ENCODE peak calls at places on chromosomes 5 and 9, in seven cellular contexts. V is RPMI7951; U is activated T-helper 1 cell treated with anti-CD3 and anti-CD28 coated beads, Interleukin-12 subunit alpha, Interleukin-12 subunit beta, Interleukin-2, Interleukin-4 antibody, amounts not matched to agents 30 ng/mL and 10 ng/mL and 1 ng/mL, durations not matched to agents 14 hours and 24 hours and 36 hours; D is amygdala; K is globus pallidus; B is lower leg skin; G is AG04450. F is an unnamed sample.

GRCh38 chr9:97388721-97389238 is 23.1 kb upstream of the TDRD7 start:
- DNase-seq in G (no peak), V (peak; percentile 10), B (peak; percentile 34), K (no peak), U (peak; percentile 62), D (no peak), F (peak; percentile 48)

GRCh38 chr9:135565636-135566035 is 4.1 kb downstream of the PAEP start:
- DNase-seq in G (no peak), V (no peak), K (no peak), D (no peak), B (peak; percentile 20), U (no peak), F (no peak)

GRCh38 chr5:107812570-107813141 is 141.9 kb upstream of the EFNA5 start:
- DNase-seq in D (no peak), G (peak; percentile 66), B (no peak), U (no peak), K (peak; percentile 9), V (peak; percentile 35), F (peak; percentile 35)

GRCh38 chr5:116467444-116467843 is 107.2 kb downstream of the SEMA6A start:
- DNase-seq in K (no peak), V (no peak), B (no peak), G (no peak), D (no peak), U (no peak), F (no peak)

GRCh38 chr5:96984506-96985192 is 48.8 kb downstream of the LNPEP start:
- DNase-seq in K (no peak), V (no peak), B (no peak), G (no peak), U (no peak), D (no peak), F (no peak)

GRCh38 chr9:113530022-113530635 is 66.6 kb downstream of the RGS3 start:
- DNase-seq in G (no peak), K (no peak), U (no peak), D (no peak), V (no peak), B (no peak), F (no peak)

GRCh38 chr9:3946840-3947239 is 353.0 kb downstream of the GLIS3 start:
- DNase-seq in D (no peak), K (no peak), U (no peak), V (no peak), B (no peak), G (no peak), F (no peak)

GRCh38 chr9:133974631-133975341 is 17.3 kb downstream of the VAV2 start:
- DNase-seq in G (no peak), B (no peak), D (no peak), K (no peak), U (no peak), V (no peak), F (no peak)

GRCh38 chr5:78293856-78294249 is 645 bp downstream of the AP3B1 start:
- DNase-seq in K (no peak), G (no peak), D (no peak), V (no peak), U (no peak), B (no peak), F (no peak)

GRCh38 chr5:141908796-141909195 is 14.9 kb upstream of the DELE1 start:
- DNase-seq in D (no peak), G (no peak), U (no peak), V (peak; percentile 52), K (no peak), B (no peak), F (no peak)

GRCh38 chr9:34675048-34675714 is 12.7 kb upstream of the CCL27 start:
- DNase-seq in V (peak; percentile 46), D (no peak), G (no peak), U (peak; percentile 31), B (no peak), K (peak; percentile 29), F (peak; percentile 80)

GRCh38 chr9:35042081-35042604 is 30.3 kb downstream of the VCP start:
- DNase-seq in B (no peak), V (peak; percentile 39), K (no peak), D (no peak), U (no peak), G (no peak), F (no peak)

GRCh38 chr5:52956014-52956413 is 33.1 kb upstream of the ITGA2 start:
- DNase-seq in B (no peak), V (no peak), K (no peak), G (no peak), U (no peak), D (no peak), F (no peak)

GRCh38 chr9:93690618-93691017 is 114.2 kb downstream of the PHF2 start:
- DNase-seq in G (no peak), K (no peak), V (no peak), U (no peak), B (no peak), D (no peak), F (no peak)

GRCh38 chr5:154285661-154286408 is 95.3 kb downstream of the GALNT10 start:
- DNase-seq in V (peak; percentile 64), D (no peak), K (no peak), B (no peak), G (no peak), U (no peak), F (peak; percentile 68)

GRCh38 chr5:134059758-134060495 is 54.6 kb upstream of the TCF7 start:
- DNase-seq in D (peak; percentile 18), B (peak; percentile 72), G (no peak), U (no peak), V (no peak), K (peak; percentile 16), F (no peak)